ENCODE peak calls at places on chromosomes 4 and X, in four cellular contexts. One of them, this sample, is unnamed.

GRCh38 chr4:77921701-77922100 is 59.1 kb downstream of the MRPL1 start:
- DNase-seq in hippocampal formation: no peak
- DNase-seq in kidney tubule cell: peak
- DNase-seq in NCI-H82: no peak
- DNase-seq in this sample: no peak

GRCh38 chr4:181308476-181309170 is 934.6 kb upstream of the TENM3 start:
- DNase-seq in hippocampal formation: no peak
- DNase-seq in kidney tubule cell: no peak
- DNase-seq in NCI-H82: no peak
- DNase-seq in this sample: no peak

GRCh38 chr4:188329526-188329925 is 190.3 kb downstream of the TRIML1 start:
- DNase-seq in hippocampal formation: no peak
- DNase-seq in kidney tubule cell: no peak
- DNase-seq in NCI-H82: no peak
- DNase-seq in this sample: no peak

GRCh38 chrX:151488677-151489076 is 74.8 kb upstream of the PASD1 start:
- DNase-seq in hippocampal formation: no peak
- DNase-seq in kidney tubule cell: peak
- DNase-seq in NCI-H82: peak
- DNase-seq in this sample: no peak

GRCh38 chr4:2290974-2291704 is 29.2 kb upstream of the MXD4 start:
- DNase-seq in hippocampal formation: no peak
- DNase-seq in kidney tubule cell: no peak
- DNase-seq in NCI-H82: no peak
- DNase-seq in this sample: peak

GRCh38 chr4:75254745-75255144 is 259.5 kb downstream of the RCHY1 start:
- DNase-seq in hippocampal formation: no peak
- DNase-seq in kidney tubule cell: no peak
- DNase-seq in NCI-H82: peak
- DNase-seq in this sample: no peak

GRCh38 chr4:102308032-102308799 is 37.1 kb downstream of the SLC39A8 start:
- DNase-seq in hippocampal formation: no peak
- DNase-seq in kidney tubule cell: peak
- DNase-seq in NCI-H82: peak
- DNase-seq in this sample: no peak

GRCh38 chrX:68936608-68937007 is 107.8 kb downstream of the EFNB1 start:
- DNase-seq in hippocampal formation: no peak
- DNase-seq in kidney tubule cell: peak
- DNase-seq in NCI-H82: no peak
- DNase-seq in this sample: no peak

GRCh38 chr4:6918345-6918744 is 8.7 kb downstream of the TBC1D14 start:
- DNase-seq in hippocampal formation: no peak
- DNase-seq in kidney tubule cell: no peak
- DNase-seq in NCI-H82: no peak
- DNase-seq in this sample: peak

GRCh38 chr4:22824091-22824490 is 131.4 kb downstream of the GBA3 start:
- DNase-seq in hippocampal formation: no peak
- DNase-seq in kidney tubule cell: no peak
- DNase-seq in NCI-H82: no peak
- DNase-seq in this sample: no peak

GRCh38 chr4:140756292-140757219 is at the start of gene TBC1D9:
- DNase-seq in hippocampal formation: peak
- DNase-seq in kidney tubule cell: peak
- DNase-seq in NCI-H82: peak
- DNase-seq in this sample: no peak

GRCh38 chr4:2630556-2631273 is 94.3 kb downstream of the FAM193A start:
- DNase-seq in hippocampal formation: no peak
- DNase-seq in kidney tubule cell: no peak
- DNase-seq in NCI-H82: peak
- DNase-seq in this sample: no peak

GRCh38 chr4:98793658-98794057 is 135.2 kb upstream of the TSPAN5 start:
- DNase-seq in hippocampal formation: no peak
- DNase-seq in kidney tubule cell: no peak
- DNase-seq in NCI-H82: no peak
- DNase-seq in this sample: no peak

GRCh38 chr4:126106658-126107057 is 791.9 kb downstream of the FAT4 start:
- DNase-seq in hippocampal formation: no peak
- DNase-seq in kidney tubule cell: no peak
- DNase-seq in NCI-H82: peak
- DNase-seq in this sample: no peak

GRCh38 chr4:155667538-155668511 is 1.2 kb downstream of the GUCY1A1 start:
- DNase-seq in hippocampal formation: peak
- DNase-seq in kidney tubule cell: peak
- DNase-seq in NCI-H82: peak
- DNase-seq in this sample: no peak

GRCh38 chr4:1752284-1753041 is 31.1 kb downstream of the TACC3 start:
- DNase-seq in hippocampal formation: no peak
- DNase-seq in kidney tubule cell: peak
- DNase-seq in NCI-H82: no peak
- DNase-seq in this sample: peak

GRCh38 chrX:42754129-42754528 is 23.8 kb downstream of the PPP1R2C start:
- DNase-seq in hippocampal formation: no peak
- DNase-seq in kidney tubule cell: no peak
- DNase-seq in NCI-H82: no peak
- DNase-seq in this sample: no peak

GRCh38 chr4:163587867-163588266 is 93.4 kb downstream of the TMA16 start:
- DNase-seq in hippocampal formation: no peak
- DNase-seq in kidney tubule cell: no peak
- DNase-seq in NCI-H82: peak
- DNase-seq in this sample: no peak

GRCh38 chr4:108360857-108361820 is 192.4 kb upstream of the LEF1 start:
- DNase-seq in hippocampal formation: no peak
- DNase-seq in kidney tubule cell: peak
- DNase-seq in NCI-H82: no peak
- DNase-seq in this sample: no peak

GRCh38 chr4:7291372-7292135 is 99.2 kb downstream of the SORCS2 start:
- DNase-seq in hippocampal formation: peak
- DNase-seq in kidney tubule cell: peak
- DNase-seq in NCI-H82: no peak
- DNase-seq in this sample: no peak

GRCh38 chrX:14936561-14936960 is 63.3 kb downstream of the MOSPD2 start:
- DNase-seq in hippocampal formation: no peak
- DNase-seq in kidney tubule cell: peak
- DNase-seq in NCI-H82: no peak
- DNase-seq in this sample: no peak